ENCODE peak calls at places on chromosomes 4 and X, in eight cellular contexts. J is cardiac fibroblast; N is CD4-positive, alpha-beta T cell; X is right atrium auricular region; H is WTC11; I is endothelial cell; C is PC-3; S is BJ. V is an unnamed sample.

GRCh38 chr4:6198278-6198677 is 2.1 kb downstream of the JAKMIP1 start:
- DNase-seq in S (no peak), J (no peak), N (peak), I (no peak), X (no peak), H (no peak), C (no peak), V (no peak)

GRCh38 chr4:16253127-16253960 is 27.1 kb upstream of the TAPT1 start:
- DNase-seq in C (peak), N (no peak), I (no peak), J (peak), X (no peak), S (peak), H (no peak), V (peak)

GRCh38 chr4:40058854-40059253 is 2.2 kb downstream of the N4BP2 start:
- DNase-seq in I (no peak), S (no peak), N (no peak), J (no peak), H (no peak), X (no peak), C (no peak), V (no peak)

GRCh38 chr4:16092682-16093319 is 9.0 kb upstream of the PROM1 start:
- DNase-seq in C (no peak), S (no peak), H (peak), N (no peak), I (no peak), X (no peak), J (no peak), V (no peak)

GRCh38 chr4:123588631-123589223 is 192.1 kb downstream of the SPRY1 start:
- DNase-seq in X (no peak), I (no peak), J (peak), S (no peak), H (no peak), C (peak), N (no peak), V (peak)

GRCh38 chr4:122874194-122874593 is 47.6 kb downstream of the FGF2 start:
- DNase-seq in N (no peak), J (peak), I (no peak), S (peak), C (peak), H (no peak), X (no peak), V (peak)

GRCh38 chrX:155314260-155314659 is 20.2 kb downstream of the CLIC2 start:
- DNase-seq in J (no peak), C (no peak), N (no peak), X (no peak), I (no peak), S (no peak), H (no peak), V (no peak)

GRCh38 chrX:153609917-153610833 is 11.2 kb upstream of the CCNQ start:
- DNase-seq in J (peak), C (peak), N (peak), S (no peak), X (no peak), I (peak), H (peak), V (peak)

GRCh38 chrX:12901486-12901885 is 4.9 kb upstream of the TLR8 start:
- DNase-seq in J (peak), X (peak), I (peak), H (peak), N (peak), S (no peak), C (peak), V (peak)
- TF ChIP-seq CTCF in J (peak), X (peak), I (peak), H (peak), N (peak), S (peak), C (peak), V (peak)

GRCh38 chr4:184268574-184269160 is 51.0 kb upstream of the ENPP6 start:
- DNase-seq in X (peak), S (no peak), J (peak), N (no peak), I (no peak), H (no peak), C (no peak), V (no peak)
- TF ChIP-seq CTCF in X (no peak), S (no peak), J (no peak), N (no peak), I (no peak), H (no peak), C (no peak), V (peak)

DNA sequence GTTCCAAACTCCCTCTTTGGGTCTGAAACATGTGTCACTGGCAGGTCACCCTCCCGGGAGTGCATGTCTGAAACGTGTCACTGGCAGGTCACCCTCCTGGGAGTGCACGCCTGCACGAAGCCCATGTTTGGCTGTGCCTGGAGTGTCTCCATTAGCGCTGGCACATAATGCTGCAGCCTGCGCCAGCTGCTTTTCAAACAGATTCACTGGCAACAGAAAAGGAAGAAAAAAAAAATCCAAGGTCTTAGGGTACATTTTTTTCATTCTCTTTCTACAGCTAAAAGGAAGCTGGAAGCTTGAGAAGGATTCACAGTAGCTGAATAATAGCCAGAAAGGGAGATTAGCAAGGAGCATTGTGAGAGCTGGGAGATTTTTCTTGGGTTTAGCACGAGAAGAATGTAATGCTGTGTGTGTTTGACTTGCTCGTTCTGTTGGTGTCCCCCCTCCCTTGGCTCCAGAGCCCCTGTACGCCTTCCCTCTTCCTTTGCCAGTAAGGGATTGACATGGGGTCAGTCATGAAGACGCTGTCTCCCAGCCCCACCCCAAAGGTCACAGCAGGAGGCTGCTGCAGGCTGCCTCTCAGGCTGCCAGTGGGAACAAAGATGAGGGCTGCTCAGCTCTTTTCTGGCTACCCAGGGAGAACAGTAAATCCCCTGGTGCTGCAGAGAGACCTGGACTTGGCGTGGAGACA is 39.1 kb upstream of the TLR3 start:
- DNase-seq in J (peak), S (peak), C (no peak), X (peak), I (no peak), H (peak), N (no peak), V (peak)
- TF ChIP-seq CTCF in J (no peak), S (no peak), C (no peak), X (no peak), I (no peak), H (no peak), N (no peak), V (no peak)

GRCh38 chr4:173722075-173722474 is 192.0 kb upstream of the HAND2 start:
- DNase-seq in C (no peak), S (no peak), N (no peak), H (no peak), I (no peak), X (no peak), J (no peak), V (no peak)
- TF ChIP-seq CTCF in C (no peak), S (no peak), N (no peak), H (no peak), I (no peak), X (no peak), J (no peak), V (no peak)

GRCh38 chr4:120844528-120844921 is 78.0 kb downstream of the PRDM5 start:
- DNase-seq in C (no peak), N (no peak), I (no peak), J (no peak), H (no peak), S (no peak), X (no peak), V (no peak)

GRCh38 chr4:120841580-120841979 is 80.9 kb downstream of the PRDM5 start:
- DNase-seq in S (no peak), X (no peak), C (no peak), J (peak), N (no peak), I (no peak), H (no peak), V (no peak)

GRCh38 chr4:120842046-120842445 is 80.5 kb downstream of the PRDM5 start:
- DNase-seq in H (no peak), J (peak), N (no peak), S (peak), C (no peak), I (no peak), X (no peak), V (peak)

GRCh38 chr4:120847019-120847582 is 75.4 kb downstream of the PRDM5 start:
- DNase-seq in I (no peak), C (no peak), S (no peak), H (no peak), J (no peak), X (no peak), N (no peak), V (no peak)

DNA sequence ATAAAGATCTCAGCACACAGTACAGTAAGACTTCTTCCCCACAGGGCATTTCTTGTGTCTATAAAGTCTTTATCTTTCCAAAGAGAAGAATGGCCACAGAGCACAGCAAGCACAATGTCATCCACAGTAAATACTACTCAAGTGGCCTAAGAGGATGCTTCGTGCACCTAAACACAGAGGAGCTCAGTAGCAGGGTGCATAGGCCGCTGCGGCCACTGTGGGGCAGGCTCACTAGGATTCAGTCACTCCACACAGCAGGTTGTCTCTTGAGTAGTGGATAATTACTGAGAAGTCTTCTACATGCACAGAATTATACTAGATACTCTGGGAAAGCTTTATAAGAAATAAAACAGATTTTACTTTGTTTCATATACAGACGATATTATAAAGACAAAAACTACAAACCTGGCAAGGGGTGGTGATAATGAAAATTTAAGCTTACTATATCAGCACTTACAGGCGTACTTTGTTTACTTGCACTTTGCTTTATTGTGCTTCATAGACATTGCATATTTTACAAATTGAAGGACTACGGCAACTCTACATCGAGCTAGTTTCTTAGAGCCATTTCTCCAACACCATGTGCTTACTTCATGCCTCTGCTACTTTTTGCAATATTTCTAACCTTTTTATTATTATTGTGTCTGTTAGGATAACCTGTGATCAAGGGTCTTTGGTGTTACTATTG is 78.5 kb downstream of the PRDM5 start:
- DNase-seq in N (no peak), C (peak), S (no peak), J (no peak), H (peak), I (peak), X (no peak), V (no peak)
- TF ChIP-seq CTCF in N (no peak), C (peak), S (no peak), J (peak), H (peak), I (peak), X (no peak), V (peak)

DNA sequence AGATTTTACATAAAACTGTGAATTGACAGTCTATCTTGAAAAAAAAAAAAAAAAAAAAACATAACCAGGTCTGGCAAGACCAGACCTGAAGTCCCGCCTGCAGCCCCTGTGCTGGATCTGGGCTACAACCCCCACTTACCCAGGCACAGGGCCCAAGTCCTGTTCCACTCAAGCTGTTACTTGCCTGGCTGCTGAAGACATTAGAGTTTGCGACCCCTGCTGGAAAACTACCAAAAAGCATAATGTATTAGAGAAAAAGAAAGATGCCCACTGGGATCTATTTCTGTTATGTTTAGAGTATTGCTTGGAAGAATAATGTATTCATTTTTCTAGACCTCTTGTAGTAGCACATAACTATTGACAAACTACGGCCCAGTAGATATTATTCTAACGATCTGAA is 4.7 kb downstream of the HS3ST1 start:
- DNase-seq in N (no peak), H (peak), I (peak), C (peak), J (peak), X (no peak), S (no peak), V (no peak)
- TF ChIP-seq CTCF in N (peak), H (no peak), I (peak), C (no peak), J (peak), X (no peak), S (no peak), V (peak)

DNA sequence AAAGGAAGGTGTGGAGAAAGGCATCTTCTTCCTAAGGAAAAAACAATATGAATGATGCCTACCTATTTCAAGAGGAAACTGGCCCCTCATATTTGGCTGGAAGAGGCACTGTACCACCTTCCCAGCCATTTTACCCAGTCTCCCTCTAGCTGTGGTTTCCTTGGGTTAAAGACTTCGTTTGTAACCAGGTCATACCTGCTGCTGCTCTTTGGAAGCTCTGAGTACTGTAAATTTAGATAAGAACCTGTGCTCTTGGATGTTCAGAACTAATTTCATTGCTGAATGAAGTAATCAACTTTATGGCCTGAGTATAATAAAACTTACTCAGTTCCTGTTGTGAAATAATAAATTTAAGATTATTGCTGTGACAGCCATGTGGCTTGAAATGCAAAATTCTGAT is 12.1 kb downstream of the MTTP start:
- DNase-seq in S (no peak), C (no peak), I (no peak), N (no peak), X (no peak), J (no peak), H (no peak), V (no peak)
- TF ChIP-seq CTCF in S (no peak), C (no peak), I (no peak), N (no peak), X (no peak), J (no peak), H (no peak), V (no peak)